ENCODE peak calls at places on chromosome 22, in five cellular contexts. One of them, this sample, is unnamed. For H3K4me1, the result is how much of the 10 kb centered on the place peaks cover.

GRCh38 chr22:37533995-37534394 is 14.8 kb upstream of the CARD10 start:
- DNase-seq in mesendoderm: no peak
- DNase-seq in GM23338: no peak
- DNase-seq in Peyer's patch: no peak
- DNase-seq in Karpas-422: no peak
- DNase-seq in this sample: no peak

GRCh38 chr22:38657248-38657909 is 941 bp downstream of the CBY1 start:
- DNase-seq in mesendoderm: peak
- DNase-seq in GM23338: peak
- DNase-seq in Peyer's patch: peak
- DNase-seq in Karpas-422: peak
- DNase-seq in this sample: no peak

GRCh38 chr22:27668828-27669797 is 132.4 kb downstream of the MN1 start:
- DNase-seq in mesendoderm: peak
- DNase-seq in GM23338: peak
- DNase-seq in Peyer's patch: no peak
- DNase-seq in Karpas-422: peak
- DNase-seq in this sample: peak

GRCh38 chr22:35443338-35443737 is 43.4 kb downstream of the MCM5 start:
- DNase-seq in mesendoderm: no peak
- DNase-seq in GM23338: no peak
- DNase-seq in Peyer's patch: no peak
- DNase-seq in Karpas-422: no peak
- DNase-seq in this sample: no peak

GRCh38 chr22:17808688-17809403 is 34.6 kb upstream of the BID start:
- DNase-seq in mesendoderm: no peak
- DNase-seq in GM23338: no peak
- DNase-seq in Peyer's patch: no peak
- DNase-seq in Karpas-422: no peak
- DNase-seq in this sample: no peak

GRCh38 chr22:37266581-37267127 is 15.7 kb upstream of the CYTH4 start:
- DNase-seq in mesendoderm: no peak
- DNase-seq in GM23338: no peak
- DNase-seq in Peyer's patch: no peak
- DNase-seq in Karpas-422: no peak
- DNase-seq in this sample: no peak

GRCh38 chr22:36819112-36819511 is 2.3 kb upstream of the PVALB start:
- DNase-seq in mesendoderm: peak
- DNase-seq in GM23338: peak
- DNase-seq in Peyer's patch: no peak
- DNase-seq in Karpas-422: no peak
- DNase-seq in this sample: no peak

GRCh38 chr22:36541831-36542391 is 12.9 kb upstream of the EIF3D start:
- DNase-seq in mesendoderm: no peak
- DNase-seq in GM23338: no peak
- DNase-seq in Peyer's patch: no peak
- DNase-seq in Karpas-422: no peak
- DNase-seq in this sample: peak

GRCh38 chr22:25919452-25919851 is 177.5 kb downstream of the MYO18B start:
- DNase-seq in mesendoderm: no peak
- DNase-seq in GM23338: no peak
- DNase-seq in Peyer's patch: no peak
- DNase-seq in Karpas-422: peak
- DNase-seq in this sample: no peak

GRCh38 chr22:32422062-32422461 is 10.0 kb upstream of the RTCB start:
- DNase-seq in mesendoderm: no peak
- DNase-seq in GM23338: peak
- DNase-seq in Peyer's patch: no peak
- DNase-seq in Karpas-422: no peak
- DNase-seq in this sample: no peak

DNA sequence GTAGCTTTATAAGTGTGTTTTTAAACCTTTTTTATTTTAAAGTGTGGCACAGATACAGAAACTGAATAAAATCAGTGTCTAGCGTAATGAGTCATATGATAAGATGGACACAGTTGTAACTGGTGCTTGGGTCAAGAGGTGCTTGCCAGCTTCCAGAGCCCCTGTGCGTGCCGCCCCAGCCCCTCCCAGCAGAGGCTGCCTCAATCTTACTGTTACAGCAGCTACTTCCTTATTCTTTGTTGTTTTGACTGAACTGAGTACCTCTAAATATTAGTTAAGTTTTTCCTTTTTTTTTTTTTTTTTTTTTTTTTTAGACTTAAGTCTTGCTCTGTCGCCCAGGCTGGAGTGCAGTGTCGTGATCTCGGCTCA is 8.7 kb downstream of the ZBED4 start:
- DNase-seq in mesendoderm: no peak
- DNase-seq in GM23338: no peak
- DNase-seq in Peyer's patch: no peak
- DNase-seq in Karpas-422: no peak
- DNase-seq in this sample: no peak
- H3K4me1 ChIP-seq in mesendoderm: under half
- H3K4me1 ChIP-seq in GM23338: under half
- H3K4me1 ChIP-seq in Peyer's patch: under half
- H3K4me1 ChIP-seq in Karpas-422: under half
- H3K4me1 ChIP-seq in this sample: under half

DNA sequence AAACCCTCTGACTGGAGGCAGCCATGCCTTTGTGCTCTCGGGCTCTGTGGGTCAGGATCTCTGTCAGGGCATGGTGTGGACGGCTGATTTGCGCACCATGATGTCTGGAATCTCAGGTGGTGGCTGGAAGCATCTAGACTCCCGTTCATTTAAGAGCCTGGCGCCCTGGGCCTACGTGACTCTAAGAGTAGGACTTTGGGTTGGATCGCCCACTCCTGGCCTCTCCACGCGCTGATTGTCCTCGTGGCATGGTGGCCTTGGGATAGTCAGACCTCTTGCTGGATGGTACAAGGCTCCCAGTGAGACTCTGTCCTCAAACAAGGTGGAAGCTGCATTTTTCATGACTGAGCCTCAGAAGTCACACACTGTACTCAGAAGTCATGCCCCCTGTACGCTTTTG is 224.3 kb downstream of the TBC1D22A start:
- DNase-seq in mesendoderm: no peak
- DNase-seq in GM23338: no peak
- DNase-seq in Peyer's patch: no peak
- DNase-seq in Karpas-422: no peak
- DNase-seq in this sample: no peak
- H3K4me1 ChIP-seq in mesendoderm: under half
- H3K4me1 ChIP-seq in GM23338: under half
- H3K4me1 ChIP-seq in Peyer's patch: under half
- H3K4me1 ChIP-seq in Karpas-422: under half
- H3K4me1 ChIP-seq in this sample: under half

GRCh38 chr22:42927966-42928365 is 70.9 kb upstream of the ARFGAP3 start:
- DNase-seq in mesendoderm: no peak
- DNase-seq in GM23338: no peak
- DNase-seq in Peyer's patch: no peak
- DNase-seq in Karpas-422: no peak
- DNase-seq in this sample: no peak
- H3K4me1 ChIP-seq in mesendoderm: under half
- H3K4me1 ChIP-seq in GM23338: under half
- H3K4me1 ChIP-seq in Peyer's patch: under half
- H3K4me1 ChIP-seq in Karpas-422: under half
- H3K4me1 ChIP-seq in this sample: half or more

GRCh38 chr22:28841111-28841510 is 40.7 kb upstream of the XBP1 start:
- DNase-seq in mesendoderm: no peak
- DNase-seq in GM23338: no peak
- DNase-seq in Peyer's patch: no peak
- DNase-seq in Karpas-422: no peak
- DNase-seq in this sample: no peak

GRCh38 chr22:28843633-28844032 is 39.7 kb upstream of the ZNRF3 start:
- DNase-seq in mesendoderm: no peak
- DNase-seq in GM23338: no peak
- DNase-seq in Peyer's patch: no peak
- DNase-seq in Karpas-422: no peak
- DNase-seq in this sample: no peak

GRCh38 chr22:28846994-28847393 is 36.4 kb upstream of the ZNRF3 start:
- DNase-seq in mesendoderm: no peak
- DNase-seq in GM23338: no peak
- DNase-seq in Peyer's patch: no peak
- DNase-seq in Karpas-422: no peak
- DNase-seq in this sample: no peak
- H3K4me1 ChIP-seq in mesendoderm: under half
- H3K4me1 ChIP-seq in GM23338: under half
- H3K4me1 ChIP-seq in Peyer's patch: under half
- H3K4me1 ChIP-seq in Karpas-422: under half
- H3K4me1 ChIP-seq in this sample: under half

DNA sequence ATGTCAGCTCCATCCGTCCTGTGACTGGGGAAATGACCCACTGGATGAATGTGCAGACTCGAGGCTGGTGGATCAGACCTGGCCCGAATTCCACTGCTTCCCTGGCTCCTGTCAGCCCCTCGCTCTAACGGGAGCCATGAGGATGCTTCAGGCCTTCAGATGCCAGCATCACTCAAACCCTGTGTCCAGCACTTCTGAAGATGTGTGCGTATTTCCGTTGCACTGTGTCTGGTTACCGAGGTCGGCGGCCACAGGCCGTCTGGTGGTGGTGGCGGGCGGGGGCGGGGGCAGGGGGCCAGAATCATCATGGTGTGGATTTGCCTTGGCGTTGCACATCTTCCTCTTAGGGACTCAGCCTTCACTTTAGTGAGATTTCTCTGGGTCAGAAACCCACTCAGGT is 13.4 kb downstream of the CRELD2 start:
- DNase-seq in mesendoderm: no peak
- DNase-seq in GM23338: no peak
- DNase-seq in Peyer's patch: peak
- DNase-seq in Karpas-422: no peak
- DNase-seq in this sample: no peak
- H3K4me1 ChIP-seq in mesendoderm: under half
- H3K4me1 ChIP-seq in GM23338: under half
- H3K4me1 ChIP-seq in Peyer's patch: under half
- H3K4me1 ChIP-seq in Karpas-422: under half
- H3K4me1 ChIP-seq in this sample: half or more

GRCh38 chr22:31084811-31085492 is 3.8 kb downstream of the SMTN start:
- DNase-seq in mesendoderm: peak
- DNase-seq in GM23338: peak
- DNase-seq in Peyer's patch: peak
- DNase-seq in Karpas-422: peak
- DNase-seq in this sample: peak

GRCh38 chr22:31085493-31085824 is 4.3 kb downstream of the SMTN start:
- DNase-seq in mesendoderm: peak
- DNase-seq in GM23338: peak
- DNase-seq in Peyer's patch: no peak
- DNase-seq in Karpas-422: no peak
- DNase-seq in this sample: peak

GRCh38 chr22:31083377-31083768 is 2.3 kb downstream of the SMTN start:
- DNase-seq in mesendoderm: no peak
- DNase-seq in GM23338: no peak
- DNase-seq in Peyer's patch: no peak
- DNase-seq in Karpas-422: no peak
- DNase-seq in this sample: no peak

GRCh38 chr22:31082606-31083376 is 1.7 kb downstream of the SMTN start:
- DNase-seq in mesendoderm: peak
- DNase-seq in GM23338: peak
- DNase-seq in Peyer's patch: no peak
- DNase-seq in Karpas-422: peak
- DNase-seq in this sample: peak

DNA sequence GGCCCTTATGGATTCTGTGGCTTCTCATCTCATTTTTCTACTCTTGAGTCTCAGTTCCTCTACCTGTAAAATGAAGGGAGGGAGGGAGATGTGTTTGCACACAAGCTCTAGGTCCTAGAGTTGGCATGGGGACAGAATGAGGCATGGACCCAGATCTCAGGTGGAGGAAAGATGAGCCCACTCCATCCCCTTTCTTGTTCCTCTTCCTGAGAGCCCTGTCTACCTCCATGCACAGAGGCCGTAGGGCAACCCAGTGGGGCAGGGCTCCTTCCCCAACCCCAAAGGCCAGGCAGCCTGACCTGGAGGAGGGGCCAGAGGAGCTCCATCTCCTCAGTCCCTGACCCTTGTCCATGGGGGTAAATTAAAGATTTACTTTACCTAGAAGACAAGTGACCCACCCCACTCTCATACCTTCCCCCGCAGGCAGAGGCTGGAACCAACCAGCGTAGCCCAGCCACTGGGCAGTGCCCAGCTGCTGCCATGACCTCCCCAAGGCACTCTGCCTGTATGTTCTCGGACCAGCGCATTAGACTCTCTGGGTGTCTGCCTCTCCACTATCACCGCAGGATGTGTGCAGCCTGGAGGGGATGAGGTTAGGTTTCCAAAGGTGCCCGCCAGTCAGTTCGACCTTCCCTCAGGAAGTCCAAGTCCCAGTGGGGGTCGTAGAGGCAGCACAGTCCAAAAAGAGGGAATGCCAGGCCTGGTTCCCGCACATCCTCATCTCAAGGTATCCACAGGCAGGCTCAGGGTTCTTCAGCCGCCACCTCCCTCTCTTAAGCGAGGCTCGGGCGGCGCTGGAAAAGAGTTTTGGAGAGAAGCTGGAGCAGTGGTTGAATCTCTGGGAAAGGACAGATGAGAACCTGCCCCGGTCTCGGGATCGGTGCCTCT is 3.0 kb downstream of the SMTN start:
- DNase-seq in mesendoderm: no peak
- DNase-seq in GM23338: no peak
- DNase-seq in Peyer's patch: peak
- DNase-seq in Karpas-422: peak
- DNase-seq in this sample: peak
- H3K4me1 ChIP-seq in mesendoderm: under half
- H3K4me1 ChIP-seq in GM23338: under half
- H3K4me1 ChIP-seq in Peyer's patch: under half
- H3K4me1 ChIP-seq in Karpas-422: half or more
- H3K4me1 ChIP-seq in this sample: under half

GRCh38 chr22:42930810-42931420 is 73.8 kb upstream of the ARFGAP3 start:
- DNase-seq in mesendoderm: peak
- DNase-seq in GM23338: no peak
- DNase-seq in Peyer's patch: no peak
- DNase-seq in Karpas-422: no peak
- DNase-seq in this sample: no peak
- H3K4me1 ChIP-seq in mesendoderm: under half
- H3K4me1 ChIP-seq in GM23338: under half
- H3K4me1 ChIP-seq in Peyer's patch: under half
- H3K4me1 ChIP-seq in Karpas-422: under half
- H3K4me1 ChIP-seq in this sample: half or more

GRCh38 chr22:23287136-23288095 is 107.1 kb downstream of the BCR start:
- DNase-seq in mesendoderm: no peak
- DNase-seq in GM23338: no peak
- DNase-seq in Peyer's patch: no peak
- DNase-seq in Karpas-422: no peak
- DNase-seq in this sample: no peak
- H3K4me1 ChIP-seq in mesendoderm: under half
- H3K4me1 ChIP-seq in GM23338: under half
- H3K4me1 ChIP-seq in Peyer's patch: under half
- H3K4me1 ChIP-seq in Karpas-422: under half
- H3K4me1 ChIP-seq in this sample: under half

This sample was measured in heart left ventricle.